ENCODE peak calls at places on chromosome 7, in five cellular contexts. J is left ventricle myocardium inferior, Y is HCT116, S is endodermal cell, G is stomach. I is an unnamed sample. For H3K4me1, the result is how much of the 10 kb centered on the place peaks cover.

GRCh38 chr7:142557971-142558582 is 191.2 kb upstream of the PRSS1 start:
- DNase-seq in J (no peak), Y (peak), S (peak), G (no peak), I (no peak)

GRCh38 chr7:121447191-121447920 is 51.2 kb upstream of the FAM3C start:
- DNase-seq in J (peak), Y (no peak), S (no peak), G (no peak), I (no peak)

GRCh38 chr7:50214771-50215170 is 89.7 kb upstream of the IKZF1 start:
- DNase-seq in J (no peak), Y (no peak), S (no peak), G (no peak), I (no peak)

GRCh38 chr7:88566174-88566729 is 193.2 kb upstream of the ZNF804B start:
- DNase-seq in J (no peak), Y (no peak), S (peak), G (no peak), I (no peak)

GRCh38 chr7:19958309-19958896 is 185.0 kb upstream of the TMEM196 start:
- DNase-seq in J (no peak), Y (peak), S (no peak), G (no peak), I (no peak)

GRCh38 chr7:155597753-155598140 is 46.7 kb upstream of the RBM33 start:
- DNase-seq in J (no peak), Y (no peak), S (no peak), G (peak), I (no peak)

GRCh38 chr7:121505021-121505420 is 108.9 kb upstream of the FAM3C start:
- DNase-seq in J (no peak), Y (no peak), S (no peak), G (no peak), I (no peak)

GRCh38 chr7:132500727-132501410 is 75.4 kb downstream of the PLXNA4 start:
- DNase-seq in J (peak), Y (no peak), S (peak), G (peak), I (no peak)

GRCh38 chr7:39644170-39644569 is 20.8 kb downstream of the RALA start:
- DNase-seq in J (no peak), Y (no peak), S (no peak), G (no peak), I (no peak)

GRCh38 chr7:158680754-158681153 is 23.9 kb downstream of the NCAPG2 start:
- DNase-seq in J (no peak), Y (no peak), S (no peak), G (no peak), I (no peak)

GRCh38 chr7:151895695-151896485 is 19.0 kb upstream of the PRKAG2 start:
- DNase-seq in J (no peak), Y (no peak), S (peak), G (no peak), I (no peak)

GRCh38 chr7:95046494-95047240 is 139.3 kb downstream of the PPP1R9A start:
- DNase-seq in J (no peak), Y (no peak), S (no peak), G (no peak), I (no peak)

GRCh38 chr7:31744294-31744874 is 57.4 kb downstream of the PPP1R17 start:
- DNase-seq in J (peak), Y (peak), S (peak), G (peak), I (peak)

GRCh38 chr7:68420342-68420750 is 1177.9 kb upstream of the AUTS2 start:
- DNase-seq in J (peak), Y (no peak), S (no peak), G (no peak), I (no peak)

GRCh38 chr7:95191793-95192192 is 132.5 kb downstream of the PON1 start:
- DNase-seq in J (no peak), Y (no peak), S (no peak), G (no peak), I (no peak)

GRCh38 chr7:136998495-136998894 is 130.0 kb downstream of the CHRM2 start:
- DNase-seq in J (no peak), Y (no peak), S (no peak), G (no peak), I (no peak)

GRCh38 chr7:130960208-130960988 is 226.4 kb upstream of the KLF14 start:
- DNase-seq in J (no peak), Y (peak), S (no peak), G (no peak), I (no peak)

GRCh38 chr7:151424799-151425198 is 15.0 kb upstream of the WDR86 start:
- DNase-seq in J (no peak), Y (no peak), S (no peak), G (no peak), I (no peak)

GRCh38 chr7:106216517-106217088 is 68.2 kb downstream of the NAMPT start:
- DNase-seq in J (no peak), Y (peak), S (peak), G (peak), I (peak)
- TF ChIP-seq CTCF in J (no peak), Y (no peak), S (no peak), G (no peak), I (no peak)

DNA sequence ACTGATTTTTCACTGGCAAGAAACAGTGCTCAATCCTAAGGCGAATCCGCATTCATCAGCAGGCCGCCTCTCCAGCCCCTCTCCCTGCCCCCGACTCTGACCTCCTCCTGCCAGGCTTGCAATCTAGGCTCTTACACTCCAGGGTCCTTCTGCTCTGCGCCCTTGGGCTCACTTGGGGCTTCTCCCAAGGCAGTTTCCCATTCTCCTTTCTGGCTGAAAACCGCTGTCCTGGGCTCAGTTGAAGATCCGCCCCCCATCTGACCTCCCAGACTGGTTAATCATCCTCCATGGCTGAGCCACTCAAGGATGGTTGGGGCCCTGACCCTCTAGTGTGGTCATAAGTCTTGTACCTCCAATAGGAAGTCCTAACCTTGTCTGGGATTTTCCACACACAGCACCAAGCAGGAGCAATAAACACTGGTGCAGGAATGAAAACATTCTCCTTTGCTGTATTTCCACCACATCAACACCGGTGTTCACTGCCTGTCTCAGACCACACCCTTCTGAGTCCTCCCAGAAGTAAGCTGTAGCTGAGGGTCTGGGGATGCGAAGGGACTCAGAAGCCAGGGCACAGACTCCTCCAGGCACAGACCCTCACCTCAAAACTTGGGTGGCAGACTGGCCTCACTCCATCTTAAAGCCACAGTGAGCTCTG is 42.4 kb downstream of the TNS3 start:
- DNase-seq in J (no peak), Y (no peak), S (no peak), G (no peak), I (no peak)
- H3K4me1 ChIP-seq in J (under half), Y (under half), S (under half), G (under half), I (under half)

GRCh38 chr7:129213828-129214227 is 11.0 kb upstream of the AHCYL2 start:
- DNase-seq in J (no peak), Y (no peak), S (peak), G (no peak), I (no peak)
- TF ChIP-seq CTCF in J (no peak), Y (peak), S (peak), G (no peak), I (no peak)

GRCh38 chr7:5598261-5598761 is 174.7 kb upstream of the TNRC18 start:
- DNase-seq in J (no peak), Y (no peak), S (no peak), G (no peak), I (no peak)
- H3K4me1 ChIP-seq in J (under half), Y (under half), S (under half), G (under half), I (under half)

DNA sequence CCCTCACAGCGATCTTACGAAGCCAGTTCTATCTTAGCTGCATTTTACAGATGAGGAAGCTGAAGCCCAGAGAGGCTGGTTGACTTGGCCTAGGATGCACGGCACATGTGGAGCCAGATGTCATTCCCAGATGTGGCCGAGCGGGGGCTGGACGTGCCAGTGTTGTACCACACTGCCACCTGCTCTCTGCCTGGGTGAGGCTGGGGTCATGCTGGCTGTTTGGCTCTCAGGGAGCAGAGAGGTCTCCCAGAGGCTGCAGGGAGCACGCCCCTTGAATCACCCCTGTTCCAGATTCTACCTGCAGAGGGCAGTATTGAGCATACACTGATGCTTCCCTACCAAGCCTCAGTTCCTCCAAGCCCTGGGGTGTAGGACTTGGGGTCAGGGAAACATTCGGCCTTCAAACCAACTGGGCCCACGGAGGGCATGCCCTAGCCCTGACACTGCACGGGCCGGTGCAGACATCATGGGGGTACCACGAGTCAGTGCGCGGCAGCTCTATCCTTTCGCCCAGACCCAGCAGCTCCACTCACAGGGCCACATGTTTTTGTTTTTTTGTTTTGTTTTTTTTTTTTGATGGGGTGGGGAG is 3.8 kb upstream of the GTF2IRD1 start:
- DNase-seq in J (peak), Y (peak), S (peak), G (peak), I (peak)
- TF ChIP-seq CTCF in J (peak), Y (peak), S (peak), G (peak), I (peak)

I was measured in prostate gland.